ENCODE peak calls at places on chromosomes 13 and 19, in eight cellular contexts. R is stomach, E is upper lobe of left lung, A is HepG2, G is body of pancreas, K is uterus, V is IMR-90, B is suprapubic skin. S is an unnamed sample. For H3K4me1, the result is how much of the 10 kb centered on the place peaks cover.

GRCh38 chr13:51807041-51807440 is 3.1 kb upstream of the DHRS12 start:
- DNase-seq in R (no peak), E (no peak), A (no peak), G (no peak), K (no peak), V (no peak), B (no peak), S (no peak)

GRCh38 chr19:37361994-37362393 is 8.9 kb upstream of the ZNF527 start:
- DNase-seq in R (no peak), E (no peak), A (no peak), G (no peak), K (no peak), V (peak), B (no peak), S (no peak)

GRCh38 chr19:30862876-30863275 is 486.4 kb downstream of the TSHZ3 start:
- DNase-seq in R (no peak), E (no peak), A (no peak), G (no peak), K (no peak), V (no peak), B (no peak), S (no peak)

GRCh38 chr13:101972191-101972590 is 429.7 kb downstream of the FGF14 start:
- DNase-seq in R (no peak), E (no peak), A (no peak), G (no peak), K (no peak), V (no peak), B (no peak), S (no peak)

GRCh38 chr19:8988204-8988603 is 22.0 kb downstream of the MUC16 start:
- DNase-seq in R (no peak), E (no peak), A (no peak), G (no peak), K (no peak), V (no peak), B (no peak), S (peak)

GRCh38 chr19:46412034-46412982 is 1.1 kb downstream of the CCDC8 start:
- DNase-seq in R (no peak), E (peak), A (no peak), G (no peak), K (no peak), V (no peak), B (no peak), S (no peak)

GRCh38 chr13:23558675-23559536 is 11.3 kb upstream of the TNFRSF19 start:
- DNase-seq in R (peak), E (no peak), A (peak), G (peak), K (peak), V (peak), B (no peak), S (no peak)

GRCh38 chr13:108895220-108895704 is 265.9 kb downstream of the MYO16 start:
- DNase-seq in R (no peak), E (no peak), A (peak), G (peak), K (no peak), V (peak), B (no peak), S (no peak)

GRCh38 chr13:42696191-42696590 is 85.2 kb upstream of the FAM216B start:
- DNase-seq in R (no peak), E (no peak), A (no peak), G (no peak), K (no peak), V (peak), B (no peak), S (no peak)

GRCh38 chr13:49443327-49443688 is 556 bp downstream of the CAB39L start:
- DNase-seq in R (no peak), E (no peak), A (peak), G (no peak), K (no peak), V (peak), B (no peak), S (no peak)

GRCh38 chr13:98144501-98145350 is 1.8 kb downstream of the FARP1 start:
- DNase-seq in R (no peak), E (no peak), A (peak), G (peak), K (no peak), V (peak), B (no peak), S (no peak)

GRCh38 chr13:24272452-24273161 is 36.8 kb upstream of the C1QTNF9 start:
- DNase-seq in R (no peak), E (no peak), A (no peak), G (no peak), K (no peak), V (no peak), B (no peak), S (peak)

GRCh38 chr19:16896913-16897571 is 8.2 kb downstream of the F2RL3 start:
- DNase-seq in R (peak), E (peak), A (peak), G (peak), K (peak), V (peak), B (peak), S (peak)

GRCh38 chr13:24747248-24748151 is 16.5 kb upstream of the RNF17 start:
- DNase-seq in R (no peak), E (peak), A (no peak), G (no peak), K (no peak), V (no peak), B (no peak), S (no peak)

GRCh38 chr13:36736119-36736726 is 62.4 kb downstream of the SERTM1 start:
- DNase-seq in R (peak), E (no peak), A (peak), G (peak), K (peak), V (peak), B (no peak), S (no peak)

GRCh38 chr13:114044486-114044885 is 70.6 kb upstream of the C13orf46 start:
- DNase-seq in R (no peak), E (peak), A (no peak), G (no peak), K (peak), V (peak), B (no peak), S (no peak)

GRCh38 chr19:41307090-41307875 is 2.7 kb upstream of the CCDC97 start:
- DNase-seq in R (no peak), E (no peak), A (no peak), G (no peak), K (no peak), V (no peak), B (no peak), S (no peak)

GRCh38 chr13:73335226-73335625 is 276.4 kb downstream of the KLF5 start:
- DNase-seq in R (no peak), E (no peak), A (no peak), G (no peak), K (no peak), V (peak), B (no peak), S (no peak)

GRCh38 chr13:101576977-101577376 is 124.5 kb downstream of the ITGBL1 start:
- DNase-seq in R (no peak), E (no peak), A (peak), G (no peak), K (no peak), V (no peak), B (no peak), S (no peak)

GRCh38 chr13:30004204-30004603 is 153.8 kb upstream of the UBL3 start:
- DNase-seq in R (no peak), E (no peak), A (no peak), G (no peak), K (no peak), V (peak), B (no peak), S (no peak)

GRCh38 chr19:53389591-53390377 is 5.2 kb upstream of the ZNF765 start:
- DNase-seq in R (no peak), E (peak), A (no peak), G (no peak), K (no peak), V (no peak), B (no peak), S (no peak)

GRCh38 chr19:50703915-50704548 is 15.6 kb downstream of the SHANK1 start:
- DNase-seq in R (no peak), E (no peak), A (peak), G (no peak), K (no peak), V (no peak), B (no peak), S (no peak)

GRCh38 chr19:3024509-3024869 is 4.6 kb downstream of the TLE2 start:
- DNase-seq in R (no peak), E (no peak), A (no peak), G (no peak), K (no peak), V (no peak), B (no peak), S (no peak)

GRCh38 chr13:91154954-91155353 is 192.5 kb upstream of the MIR17HG start:
- DNase-seq in R (no peak), E (no peak), A (no peak), G (peak), K (no peak), V (no peak), B (no peak), S (no peak)

GRCh38 chr13:46992383-46992952 is 95.6 kb upstream of the HTR2A start:
- DNase-seq in R (no peak), E (no peak), A (peak), G (no peak), K (no peak), V (no peak), B (no peak), S (no peak)

GRCh38 chr13:111342716-111343115 is 22.3 kb downstream of the TEX29 start:
- DNase-seq in R (no peak), E (no peak), A (no peak), G (no peak), K (no peak), V (no peak), B (no peak), S (no peak)

GRCh38 chr13:43580280-43580679 is 206.5 kb downstream of the ENOX1 start:
- DNase-seq in R (no peak), E (no peak), A (no peak), G (no peak), K (no peak), V (no peak), B (no peak), S (no peak)

GRCh38 chr13:73657821-73658540 is 476.2 kb downstream of the KLF12 start:
- DNase-seq in R (no peak), E (no peak), A (no peak), G (peak), K (peak), V (no peak), B (peak), S (no peak)

GRCh38 chr19:57308514-57308913 is 11.8 kb upstream of the ZNF543 start:
- DNase-seq in R (no peak), E (no peak), A (no peak), G (no peak), K (no peak), V (no peak), B (no peak), S (no peak)

DNA sequence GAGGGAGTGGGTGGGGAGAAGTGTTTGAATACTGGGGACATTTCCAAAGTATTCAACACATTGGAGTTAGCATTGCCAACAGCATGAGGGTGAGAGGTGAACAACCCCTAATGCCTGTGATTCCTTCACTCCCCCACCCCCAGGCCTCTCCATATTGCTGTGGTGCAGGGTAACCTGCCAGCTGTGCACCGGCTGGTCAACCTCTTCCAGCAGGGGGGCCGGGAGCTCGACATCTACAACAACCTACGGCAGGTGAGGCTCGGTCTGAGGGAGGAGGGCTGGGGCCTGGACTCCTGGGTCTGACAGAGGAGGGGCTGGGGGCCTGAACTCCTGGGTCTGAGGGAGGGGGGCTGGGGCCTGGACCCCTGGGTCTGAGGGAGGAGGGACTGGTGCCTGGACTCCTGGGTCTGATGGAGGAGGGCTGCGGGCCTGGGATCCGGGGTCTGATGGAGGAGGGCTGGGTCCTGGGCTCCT is 7.6 kb downstream of the BCL3 start:
- DNase-seq in R (no peak), E (no peak), A (no peak), G (peak), K (no peak), V (no peak), B (no peak), S (no peak)
- H3K4me1 ChIP-seq in R (half or more), E (half or more), A (under half), G (half or more), K (under half), V (half or more), B (half or more), S (half or more)

GRCh38 chr19:6739390-6739883 is at the start of gene TRIP10:
- DNase-seq in R (peak), E (peak), A (peak), G (peak), K (peak), V (peak), B (no peak), S (peak)
- TF ChIP-seq POLR2A in R (no peak), E (no peak), A (no peak), G (peak), K (peak), V (no peak), B (no peak), S (no peak)

DNA sequence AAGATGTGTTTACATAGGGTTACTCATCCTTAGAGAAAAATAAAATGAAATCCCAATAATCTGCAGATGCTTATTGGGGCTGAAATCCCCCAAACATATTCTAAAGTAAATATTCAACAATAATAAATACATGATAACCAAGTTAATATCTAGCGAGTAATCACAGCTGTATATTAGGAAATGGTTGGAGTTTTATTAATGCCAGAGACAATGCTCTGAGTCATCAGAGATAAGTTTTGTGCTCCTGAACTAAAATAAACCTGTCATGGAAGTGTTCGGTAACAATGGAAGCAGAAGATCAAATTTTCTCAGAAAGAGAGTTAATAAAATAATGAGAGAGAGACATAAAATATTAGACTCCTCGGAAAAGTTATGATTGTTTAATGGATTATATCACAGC is 31.4 kb downstream of the FLT1 start:
- DNase-seq in R (no peak), E (no peak), A (no peak), G (no peak), K (no peak), V (peak), B (no peak), S (no peak)
- H3K4me1 ChIP-seq in R (under half), E (under half), A (under half), G (under half), K (under half), V (under half), B (under half), S (under half)

GRCh38 chr19:35757231-35757748 is 461 bp upstream of the HSPB6 start:
- DNase-seq in R (peak), E (peak), A (peak), G (peak), K (peak), V (peak), B (peak), S (peak)
- TF ChIP-seq POLR2A in R (no peak), E (no peak), A (no peak), G (no peak), K (peak), V (peak), B (no peak), S (no peak)

DNA sequence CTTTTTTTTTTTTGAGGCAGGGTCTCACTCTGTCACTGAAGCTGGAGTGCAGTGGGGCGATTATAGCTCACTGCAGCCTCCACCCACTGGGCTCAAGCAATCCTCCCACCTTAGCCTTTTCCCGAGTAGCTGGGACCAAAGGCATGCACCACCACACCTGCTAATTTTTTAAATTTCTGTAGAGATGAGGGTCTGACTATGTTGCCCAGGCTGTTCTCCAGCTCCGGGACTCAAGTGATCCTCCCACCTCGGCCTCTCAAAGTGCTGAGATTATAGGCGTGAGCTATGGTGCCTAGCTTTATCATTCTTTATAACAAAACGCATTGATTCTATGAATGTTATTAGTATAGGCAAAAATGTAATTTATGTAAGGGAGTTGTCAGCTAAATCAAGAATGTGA is 17.9 kb upstream of the LYPD3 start:
- DNase-seq in R (no peak), E (no peak), A (no peak), G (no peak), K (no peak), V (no peak), B (no peak), S (no peak)
- H3K4me1 ChIP-seq in R (under half), E (under half), A (under half), G (under half), K (under half), V (under half), B (under half), S (under half)

GRCh38 chr19:58399903-58400637 is 4.6 kb downstream of the RNF225 start:
- DNase-seq in R (no peak), E (peak), A (no peak), G (no peak), K (no peak), V (no peak), B (peak), S (no peak)

GRCh38 chr19:58398545-58398944 is 3.1 kb downstream of the RNF225 start:
- DNase-seq in R (no peak), E (no peak), A (no peak), G (no peak), K (no peak), V (no peak), B (no peak), S (no peak)

GRCh38 chr19:58400638-58400915 is 5.1 kb downstream of the RNF225 start:
- DNase-seq in R (no peak), E (no peak), A (no peak), G (no peak), K (no peak), V (no peak), B (no peak), S (no peak)

GRCh38 chr19:58401825-58402433 is 6.5 kb downstream of the RNF225 start:
- DNase-seq in R (no peak), E (peak), A (no peak), G (no peak), K (no peak), V (no peak), B (no peak), S (peak)

GRCh38 chr19:58400916-58401824 is 5.7 kb downstream of the RNF225 start:
- DNase-seq in R (peak), E (peak), A (peak), G (peak), K (peak), V (peak), B (peak), S (peak)
- TF ChIP-seq POLR2A in R (no peak), E (no peak), A (peak), G (peak), K (peak), V (peak), B (peak), S (no peak)

DNA sequence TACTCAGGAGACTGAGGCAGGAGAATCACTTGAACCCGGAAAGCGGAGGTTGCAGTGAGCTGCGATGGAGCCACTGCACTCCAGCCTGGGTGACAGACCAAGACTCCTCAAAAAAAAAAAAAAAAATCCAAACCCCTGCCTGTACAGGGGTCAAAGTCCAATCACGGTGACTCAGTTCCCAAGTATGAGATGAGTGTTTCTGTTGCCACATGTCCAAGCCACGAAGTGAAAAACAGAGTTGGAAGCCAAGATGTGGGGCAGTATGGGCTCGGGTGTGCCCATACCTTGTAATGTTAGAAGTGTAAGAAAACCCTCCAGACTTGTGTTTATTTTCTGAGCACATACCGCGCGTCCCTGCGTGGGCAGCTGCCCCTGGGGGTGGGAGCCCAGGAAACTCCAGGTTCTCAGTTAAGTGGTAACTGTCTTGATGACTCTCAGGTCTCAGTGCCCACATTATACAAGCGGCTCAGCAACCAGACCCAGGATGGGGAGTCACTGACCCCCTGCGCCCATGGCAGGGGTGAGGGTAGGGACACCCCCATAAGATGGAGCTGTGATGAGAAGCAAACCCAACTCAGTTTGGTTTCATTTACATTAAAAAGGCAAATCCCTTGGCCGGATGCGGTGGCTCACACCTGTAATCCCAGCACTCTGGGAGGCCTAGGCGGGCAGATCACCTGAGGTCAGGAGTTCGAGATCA is 1.2 kb upstream of the GPX4 start:
- DNase-seq in R (peak), E (peak), A (peak), G (peak), K (peak), V (peak), B (no peak), S (no peak)
- H3K4me1 ChIP-seq in R (half or more), E (half or more), A (half or more), G (under half), K (under half), V (under half), B (half or more), S (under half)

GRCh38 chr13:45119990-45120864 is at the start of gene GTF2F2:
- DNase-seq in R (peak), E (peak), A (peak), G (peak), K (peak), V (peak), B (peak), S (peak)
- TF ChIP-seq POLR2A in R (no peak), E (no peak), A (peak), G (peak), K (peak), V (peak), B (no peak), S (no peak)

GRCh38 chr13:40961224-40961623 is 57.9 kb downstream of the ELF1 start:
- DNase-seq in R (no peak), E (no peak), A (no peak), G (no peak), K (no peak), V (no peak), B (no peak), S (no peak)
- H3K4me1 ChIP-seq in R (under half), E (under half), A (under half), G (under half), K (under half), V (under half), B (half or more), S (half or more)

DNA sequence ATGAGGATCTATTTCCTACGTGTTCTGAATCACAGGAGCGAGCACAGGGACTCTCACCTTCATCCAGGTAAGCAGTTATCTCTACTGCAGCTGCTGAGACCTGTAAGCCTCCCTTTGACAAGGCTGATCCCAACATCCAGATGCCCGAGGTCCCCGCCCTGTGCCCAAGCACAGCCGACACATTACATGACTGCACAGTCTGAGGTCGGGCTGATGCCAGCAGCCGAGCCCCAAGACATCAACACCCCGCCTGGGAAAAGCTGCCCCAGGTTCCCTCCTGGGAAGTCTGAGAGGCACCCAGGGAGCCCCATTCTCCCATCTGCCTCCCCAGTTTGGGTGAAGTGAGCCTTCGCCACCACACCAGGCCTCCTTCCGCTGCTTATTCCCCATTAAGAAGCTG is 95.9 kb downstream of the COL4A1 start:
- DNase-seq in R (no peak), E (no peak), A (no peak), G (no peak), K (no peak), V (no peak), B (no peak), S (no peak)
- TF ChIP-seq POLR2A in R (no peak), E (no peak), A (no peak), G (no peak), K (no peak), V (no peak), B (no peak), S (no peak)

S was measured in spleen.